ENCODE peak calls at places on chromosomes 4 and X, in six cellular contexts. B is lower lobe of right lung, R is WERI-Rb-1, N is prostate gland, O is brain microvascular endothelial cell, D is kidney epithelial cell. G is an unnamed sample. For H3K27me3, the result is how much of the 10 kb centered on the place peaks cover.

GRCh38 chr4:20037745-20038144 is 214.0 kb upstream of the SLIT2 start:
- DNase-seq in O (no peak), D (no peak), R (no peak), N (no peak), B (no peak), G (no peak)

GRCh38 chr4:53714377-53715140 is 123.3 kb upstream of the LNX1 start:
- DNase-seq in R (no peak), N (peak), O (peak), D (no peak), B (no peak), G (no peak)

GRCh38 chrX:46543441-46543840 is 1.8 kb downstream of the ZNF674 start:
- DNase-seq in O (no peak), D (no peak), B (no peak), N (no peak), R (no peak), G (no peak)

GRCh38 chr4:988726-989721 is 2.2 kb downstream of the IDUA start:
- DNase-seq in N (no peak), O (no peak), B (no peak), D (no peak), R (no peak), G (no peak)

GRCh38 chr4:130563185-130563890 is 1467.4 kb downstream of the C4orf33 start:
- DNase-seq in O (peak), B (no peak), N (no peak), R (peak), D (peak), G (peak)

GRCh38 chrX:40056420-40056819 is 41.3 kb downstream of the BCOR start:
- DNase-seq in R (no peak), B (no peak), D (no peak), O (no peak), N (no peak), G (no peak)

GRCh38 chrX:148416142-148416541 is 84.3 kb upstream of the AFF2 start:
- DNase-seq in B (no peak), O (no peak), D (no peak), R (no peak), N (no peak), G (no peak)

GRCh38 chr4:53702334-53703266 is 111.3 kb upstream of the LNX1 start:
- DNase-seq in R (no peak), N (peak), D (peak), O (peak), B (peak), G (peak)

GRCh38 chr4:148056879-148057278 is 325.0 kb downstream of the ARHGAP10 start:
- DNase-seq in D (no peak), R (no peak), B (peak), O (peak), N (no peak), G (no peak)

GRCh38 chr4:55517526-55518229 is 29.0 kb downstream of the CLOCK start:
- DNase-seq in B (no peak), N (no peak), D (no peak), R (no peak), O (no peak), G (no peak)

GRCh38 chrX:151151668-151152267 is 24.6 kb upstream of the GPR50 start:
- DNase-seq in B (no peak), R (peak), O (peak), N (peak), D (no peak), G (no peak)

GRCh38 chrX:150690126-150690525 is 3.1 kb upstream of the MTMR1 start:
- DNase-seq in B (no peak), N (no peak), O (peak), R (no peak), D (peak), G (no peak)

GRCh38 chrX:110322603-110323002 is 4.7 kb upstream of the AMMECR1 start:
- DNase-seq in D (no peak), R (no peak), B (no peak), N (no peak), O (no peak), G (no peak)

GRCh38 chrX:110146521-110146920 is 143.6 kb downstream of the TMEM164 start:
- DNase-seq in O (peak), D (no peak), R (peak), B (no peak), N (peak), G (no peak)

GRCh38 chr4:33715996-33716395 is 2528.3 kb downstream of the ARAP2 start:
- DNase-seq in O (peak), N (no peak), B (no peak), D (peak), R (no peak), G (no peak)

GRCh38 chr4:83964996-83965541 is 429.2 kb downstream of the GPAT3 start:
- DNase-seq in R (no peak), D (no peak), O (peak), N (no peak), B (no peak), G (no peak)

GRCh38 chr4:2767046-2767704 is 11.0 kb upstream of the TNIP2 start:
- DNase-seq in N (no peak), R (no peak), B (peak), D (no peak), O (no peak), G (no peak)

GRCh38 chr4:15781427-15782095 is 3.4 kb downstream of the CD38 start:
- DNase-seq in N (no peak), O (no peak), D (no peak), B (no peak), R (no peak), G (no peak)

GRCh38 chr4:1511441-1512041 is 105.3 kb upstream of the NKX1-1 start:
- DNase-seq in D (no peak), R (peak), N (no peak), B (peak), O (peak), G (no peak)

GRCh38 chr4:128782076-128782715 is 27.3 kb upstream of the JADE1 start:
- DNase-seq in O (no peak), R (peak), D (no peak), N (no peak), B (no peak), G (peak)

GRCh38 chr4:101419324-101420135 is 72.2 kb upstream of the PPP3CA start:
- DNase-seq in B (no peak), R (no peak), D (no peak), O (no peak), N (peak), G (no peak)

GRCh38 chr4:73620115-73620792 is at the start of gene RASSF6:
- DNase-seq in D (no peak), N (peak), O (no peak), B (peak), R (peak), G (no peak)

GRCh38 chrX:153499876-153500275 is 5.1 kb downstream of the BGN start:
- DNase-seq in O (no peak), D (no peak), R (no peak), B (no peak), N (no peak), G (peak)

GRCh38 chrX:70231666-70232065 is 2.8 kb upstream of the AWAT1 start:
- DNase-seq in R (no peak), N (no peak), B (no peak), O (no peak), D (no peak), G (no peak)

GRCh38 chr4:159071178-159071968 is 31.5 kb upstream of the RAPGEF2 start:
- DNase-seq in R (no peak), D (peak), O (peak), B (no peak), N (no peak), G (no peak)

GRCh38 chr4:26208237-26208985 is 112.4 kb upstream of the RBPJ start:
- DNase-seq in B (no peak), D (no peak), N (no peak), O (no peak), R (no peak), G (no peak)

GRCh38 chr4:165780735-165781134 is 92.3 kb upstream of the TLL1 start:
- DNase-seq in N (no peak), B (no peak), O (no peak), D (no peak), R (no peak), G (no peak)

GRCh38 chr4:10971800-10972398 is 287.3 kb upstream of the CLNK start:
- DNase-seq in B (no peak), D (no peak), N (no peak), R (no peak), O (no peak), G (no peak)

GRCh38 chr4:111263836-111264235 is 641.0 kb upstream of the PITX2 start:
- DNase-seq in B (no peak), R (no peak), O (no peak), D (no peak), N (no peak), G (no peak)

GRCh38 chr4:2341261-2341841 is 77.1 kb downstream of the ZFYVE28 start:
- DNase-seq in O (no peak), R (no peak), B (no peak), D (no peak), N (no peak), G (peak)

GRCh38 chrX:44071847-44072545 is 98.8 kb upstream of the NDP start:
- DNase-seq in D (peak), B (no peak), N (no peak), O (peak), R (no peak), G (no peak)

DNA sequence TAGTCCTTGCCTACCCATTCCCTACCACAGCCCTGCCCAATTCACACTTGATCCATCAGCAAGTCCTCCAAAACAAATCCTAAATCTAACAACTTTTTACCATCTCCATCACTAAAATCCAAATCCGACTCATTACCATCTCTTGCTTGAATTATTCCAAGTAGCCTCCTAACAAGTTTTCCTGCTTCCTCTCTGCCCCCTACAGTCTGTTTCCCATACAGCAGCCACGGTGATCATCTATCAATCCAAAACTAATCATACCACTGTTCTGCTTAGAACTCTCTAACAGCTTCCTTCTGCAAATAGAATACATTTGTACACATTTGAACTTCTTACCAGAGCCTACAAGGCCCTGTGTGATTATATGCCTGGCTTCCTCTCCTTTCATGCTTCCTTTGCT is 133.0 kb downstream of the SHROOM4 start:
- DNase-seq in N (no peak), O (no peak), B (no peak), D (no peak), R (no peak), G (no peak)
- TF ChIP-seq CTCF in N (no peak), O (peak), B (peak), D (peak), R (peak), G (peak)

DNA sequence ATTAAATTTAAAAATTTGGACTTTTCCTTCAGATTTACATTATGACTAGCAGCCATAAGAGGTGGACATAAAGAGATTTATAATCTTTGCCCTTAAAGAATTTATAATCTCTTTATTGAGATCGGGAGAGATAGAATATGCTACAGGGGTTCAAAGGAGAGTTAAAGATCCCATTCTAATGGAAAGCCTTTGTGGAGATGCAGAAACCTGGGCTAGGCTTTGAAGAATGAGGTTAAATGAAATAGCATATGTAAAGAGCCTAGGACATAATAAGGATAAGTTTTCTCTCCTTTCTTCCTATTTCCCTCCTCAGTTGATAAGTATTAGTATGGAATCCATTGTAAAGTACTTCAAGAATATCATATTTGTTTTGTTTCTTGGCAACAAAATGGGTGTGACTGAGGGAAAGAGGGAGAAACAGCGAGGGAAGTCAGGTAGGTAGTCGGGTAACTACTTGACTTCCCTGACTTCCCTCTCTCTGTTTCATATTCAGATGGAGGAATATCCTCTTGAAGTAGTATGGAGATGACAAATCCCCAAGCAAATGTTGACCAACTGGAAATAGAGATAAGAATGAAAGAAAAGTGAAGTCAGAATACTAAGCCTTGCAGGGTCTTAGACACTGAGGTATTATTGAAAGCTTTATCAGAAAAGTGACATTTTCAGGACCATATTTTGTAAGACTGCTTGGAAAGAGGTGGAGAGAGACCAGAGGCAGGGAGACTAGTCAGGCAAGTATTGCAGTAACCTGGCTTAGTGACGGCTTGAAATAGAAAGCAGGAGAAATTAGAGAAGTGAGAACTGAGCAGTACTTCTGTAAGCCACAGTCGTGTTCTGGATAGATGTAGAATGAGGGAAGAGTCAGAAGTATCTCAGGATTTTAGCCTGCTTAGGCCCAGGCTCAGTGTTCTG is 82.9 kb downstream of the PDLIM5 start:
- DNase-seq in R (no peak), N (no peak), B (no peak), O (no peak), D (no peak), G (no peak)
- H3K4me3 ChIP-seq in R (no peak), N (no peak), B (no peak), O (no peak), D (no peak), G (no peak)

GRCh38 chrX:130507015-130507414 is 105.2 kb downstream of the RBMX2 start:
- DNase-seq in D (no peak), N (no peak), R (no peak), B (no peak), O (no peak), G (no peak)
- H3K27me3 ChIP-seq in D (under half), N (under half), R (under half), B (under half), O (under half), G (under half)

GRCh38 chr4:140752669-140753068 is 3.5 kb downstream of the TBC1D9 start:
- DNase-seq in R (no peak), N (no peak), O (no peak), B (no peak), D (no peak), G (no peak)

GRCh38 chr4:140757220-140757607 is 1.0 kb upstream of the TBC1D9 start:
- DNase-seq in B (no peak), D (no peak), N (no peak), R (no peak), O (no peak), G (no peak)

GRCh38 chr4:140754918-140755810 is 1.0 kb downstream of the TBC1D9 start:
- DNase-seq in D (no peak), R (no peak), N (no peak), O (no peak), B (no peak), G (no peak)

GRCh38 chr4:140756292-140757219 is at the start of gene TBC1D9:
- DNase-seq in D (peak), O (peak), R (peak), N (peak), B (peak), G (peak)

GRCh38 chr4:140755811-140756291 is 334 bp downstream of the TBC1D9 start:
- DNase-seq in B (peak), R (peak), D (no peak), N (peak), O (no peak), G (no peak)
- TF ChIP-seq CTCF in B (no peak), R (no peak), D (no peak), N (peak), O (no peak), G (no peak)

DNA sequence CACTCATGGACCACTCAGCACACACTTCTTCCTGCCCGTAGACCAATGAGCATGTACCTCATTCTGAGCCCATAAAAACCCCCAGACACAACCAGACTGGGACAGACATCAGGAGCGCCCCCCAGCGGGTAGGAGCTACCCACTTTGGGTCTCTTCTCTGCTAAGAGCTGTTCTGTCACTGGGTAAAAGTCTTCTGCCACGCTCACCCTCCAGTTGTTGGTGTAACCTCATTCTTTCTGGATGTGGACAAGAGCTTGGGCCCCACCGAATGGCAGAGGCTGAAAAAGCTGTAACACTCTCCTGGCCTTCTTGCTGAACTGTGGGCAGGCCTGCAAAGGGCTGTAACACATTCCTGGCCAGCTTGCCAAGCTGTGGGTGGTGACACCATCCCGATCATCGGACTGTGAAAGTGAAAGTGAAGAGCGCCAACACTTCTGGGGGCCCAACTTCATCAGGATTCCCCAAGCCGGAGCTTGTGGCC is 137.6 kb downstream of the TECRL start:
- DNase-seq in R (no peak), N (no peak), D (no peak), O (no peak), B (no peak), G (no peak)
- H3K4me3 ChIP-seq in R (no peak), N (no peak), D (no peak), O (no peak), B (no peak), G (no peak)